ENCODE peak calls at places on chromosomes 7 and 10, in seven cellular contexts. H, J, L, K, C, Y and N are unnamed samples.

GRCh38 chr7:120407015-120407414 is 134.0 kb downstream of the KCND2 start:
- DNase-seq in J (no peak), K (peak), C (no peak), L (no peak), H (no peak), Y (no peak), N (no peak)

GRCh38 chr7:105643384-105643783 is 62.1 kb upstream of the EFCAB10 start:
- DNase-seq in C (no peak), L (no peak), J (no peak), K (no peak), Y (no peak), H (peak), N (no peak)

GRCh38 chr7:118573065-118573464 is 348.6 kb downstream of the ANKRD7 start:
- DNase-seq in K (no peak), Y (no peak), H (peak), J (no peak), C (no peak), L (no peak), N (no peak)

GRCh38 chr7:64307254-64308018 is 6.3 kb upstream of the ZNF736 start:
- DNase-seq in C (peak), H (peak), Y (peak), K (no peak), L (peak), J (peak), N (peak)

GRCh38 chr7:79495544-79496272 is 42.2 kb upstream of the MAGI2 start:
- DNase-seq in C (no peak), H (no peak), K (peak), Y (no peak), L (no peak), J (no peak), N (no peak)

GRCh38 chr7:28296571-28297483 is 115.5 kb upstream of the CREB5 start:
- DNase-seq in H (no peak), K (peak), J (no peak), Y (no peak), L (peak), C (no peak), N (no peak)

GRCh38 chr10:94212876-94213595 is 149.7 kb downstream of the NOC3L start:
- DNase-seq in L (no peak), K (no peak), C (no peak), Y (peak), H (peak), J (no peak), N (no peak)

GRCh38 chr7:24728503-24729364 is 28.5 kb downstream of the GSDME start:
- DNase-seq in J (no peak), C (no peak), H (no peak), Y (no peak), K (peak), L (peak), N (no peak)

GRCh38 chr10:34397324-34397723 is 417.8 kb downstream of the PARD3 start:
- DNase-seq in Y (no peak), H (no peak), C (no peak), L (no peak), K (no peak), J (no peak), N (no peak)

GRCh38 chr10:58810751-58811150 is 298.1 kb downstream of the BICC1 start:
- DNase-seq in J (no peak), K (no peak), C (no peak), Y (no peak), H (no peak), L (no peak), N (no peak)

GRCh38 chr10:22251751-22252285 is 34.0 kb upstream of the EBLN1 start:
- DNase-seq in L (peak), J (no peak), K (peak), C (no peak), Y (peak), H (peak), N (peak)

GRCh38 chr7:27143950-27144798 is 693 bp upstream of the HOXA5 start:
- DNase-seq in J (no peak), K (no peak), H (peak), L (no peak), C (no peak), Y (no peak), N (no peak)

GRCh38 chr10:78164687-78165086 is 131.0 kb downstream of the RPS24 start:
- DNase-seq in J (no peak), H (no peak), C (no peak), L (no peak), Y (no peak), K (no peak), N (no peak)

GRCh38 chr10:73814896-73815718 is 3.7 kb upstream of the NDST2 start:
- DNase-seq in H (peak), Y (no peak), J (no peak), C (no peak), L (no peak), K (no peak), N (no peak)